ENCODE peak calls at places on chromosomes 2 and 18, in five cellular contexts. T is IMR-90, Y is H9, B is neuronal stem cell, X is fibroblast of lung. H is an unnamed sample.

GRCh38 chr18:48004577-48004976 is 74.1 kb upstream of the SMAD2 start:
- DNase-seq in T (no peak), Y (no peak), B (no peak), X (no peak), H (no peak)

GRCh38 chr2:60423066-60423465 is 130.4 kb downstream of the BCL11A start:
- DNase-seq in T (no peak), Y (no peak), B (no peak), X (no peak), H (no peak)

GRCh38 chr2:12317853-12318426 is 398.8 kb upstream of the TRIB2 start:
- DNase-seq in T (peak), Y (no peak), B (no peak), X (peak), H (peak)

GRCh38 chr18:12377556-12378553 is 828 bp upstream of the AFG3L2 start:
- DNase-seq in T (no peak), Y (no peak), B (no peak), X (peak), H (no peak)

GRCh38 chr2:80499095-80499494 is 194.5 kb upstream of the LRRTM1 start:
- DNase-seq in T (peak), Y (no peak), B (no peak), X (peak), H (peak)

GRCh38 chr2:240933048-240933965 is 27.2 kb downstream of the CROCC2 start:
- DNase-seq in T (no peak), Y (peak), B (no peak), X (no peak), H (no peak)

GRCh38 chr18:31100598-31101147 is 1.5 kb downstream of the DSC2 start:
- DNase-seq in T (no peak), Y (peak), B (peak), X (no peak), H (peak)

GRCh38 chr2:165720526-165720925 is 73.5 kb downstream of the GALNT3 start:
- DNase-seq in T (peak), Y (no peak), B (no peak), X (peak), H (peak)

GRCh38 chr2:46010925-46011490 is 286.2 kb upstream of the EPAS1 start:
- DNase-seq in T (peak), Y (no peak), B (no peak), X (peak), H (peak)

GRCh38 chr18:73980289-73980979 is 167.2 kb downstream of the FBXO15 start:
- DNase-seq in T (peak), Y (peak), B (peak), X (peak), H (peak)

GRCh38 chr18:70431203-70431624 is 142.4 kb downstream of the SOCS6 start:
- DNase-seq in T (peak), Y (no peak), B (no peak), X (peak), H (peak)

GRCh38 chr18:10081477-10081876 is 167.7 kb downstream of the VAPA start:
- DNase-seq in T (peak), Y (no peak), B (no peak), X (no peak), H (no peak)

GRCh38 chr2:109196081-109196875 is 67.3 kb downstream of the SH3RF3 start:
- DNase-seq in T (no peak), Y (peak), B (no peak), X (no peak), H (no peak)

GRCh38 chr18:13136689-13137040 is 81.9 kb upstream of the LDLRAD4 start:
- DNase-seq in T (no peak), Y (peak), B (no peak), X (no peak), H (no peak)

GRCh38 chr2:74778381-74779371 is 55.3 kb upstream of the HK2 start:
- DNase-seq in T (peak), Y (peak), B (peak), X (no peak), H (peak)

GRCh38 chr2:24206242-24206641 is 31.4 kb downstream of the FAM228A start:
- DNase-seq in T (no peak), Y (no peak), B (no peak), X (no peak), H (no peak)

GRCh38 chr18:79403723-79404566 is 8.2 kb downstream of the NFATC1 start:
- DNase-seq in T (no peak), Y (no peak), B (no peak), X (no peak), H (no peak)

GRCh38 chr2:217396586-217396985 is 536.7 kb upstream of the TNP1 start:
- DNase-seq in T (no peak), Y (no peak), B (no peak), X (no peak), H (no peak)

GRCh38 chr2:55155764-55156221 is 76.3 kb downstream of the CLHC1 start:
- DNase-seq in T (peak), Y (no peak), B (no peak), X (peak), H (peak)

GRCh38 chr2:138712212-138712979 is 67.8 kb downstream of the NXPH2 start:
- DNase-seq in T (peak), Y (no peak), B (no peak), X (peak), H (peak)

GRCh38 chr18:74608681-74609080 is 11.0 kb downstream of the ZNF407 start:
- DNase-seq in T (no peak), Y (no peak), B (no peak), X (no peak), H (no peak)

GRCh38 chr2:127810156-127810636 is 775 bp downstream of the WDR33 start:
- DNase-seq in T (peak), Y (no peak), B (peak), X (peak), H (peak)

GRCh38 chr2:168278424-168278888 is 31.1 kb upstream of the STK39 start:
- DNase-seq in T (peak), Y (no peak), B (no peak), X (peak), H (peak)

GRCh38 chr2:218711550-218711929 is 905 bp downstream of the TTLL4 start:
- DNase-seq in T (peak), Y (no peak), B (no peak), X (peak), H (peak)

GRCh38 chr18:3094355-3094684 is 81.4 kb upstream of the LPIN2 start:
- DNase-seq in T (no peak), Y (no peak), B (no peak), X (no peak), H (no peak)

GRCh38 chr2:234405472-234405871 is 91.4 kb downstream of the ARL4C start:
- DNase-seq in T (no peak), Y (no peak), B (no peak), X (no peak), H (no peak)

GRCh38 chr2:128644156-128644555 is 325.5 kb upstream of the HS6ST1 start:
- DNase-seq in T (no peak), Y (peak), B (peak), X (no peak), H (no peak)

GRCh38 chr2:16107246-16107645 is 166.9 kb downstream of the MYCN start:
- DNase-seq in T (no peak), Y (no peak), B (no peak), X (no peak), H (no peak)

GRCh38 chr18:6009751-6010150 is 114.4 kb upstream of the TMEM200C start:
- DNase-seq in T (peak), Y (no peak), B (no peak), X (peak), H (peak)

GRCh38 chr18:74698881-74699280 is 101.2 kb downstream of the ZNF407 start:
- DNase-seq in T (no peak), Y (no peak), B (no peak), X (no peak), H (no peak)

GRCh38 chr2:105239924-105240323 is 1.6 kb upstream of the GPR45 start:
- DNase-seq in T (peak), Y (no peak), B (no peak), X (peak), H (peak)

DNA sequence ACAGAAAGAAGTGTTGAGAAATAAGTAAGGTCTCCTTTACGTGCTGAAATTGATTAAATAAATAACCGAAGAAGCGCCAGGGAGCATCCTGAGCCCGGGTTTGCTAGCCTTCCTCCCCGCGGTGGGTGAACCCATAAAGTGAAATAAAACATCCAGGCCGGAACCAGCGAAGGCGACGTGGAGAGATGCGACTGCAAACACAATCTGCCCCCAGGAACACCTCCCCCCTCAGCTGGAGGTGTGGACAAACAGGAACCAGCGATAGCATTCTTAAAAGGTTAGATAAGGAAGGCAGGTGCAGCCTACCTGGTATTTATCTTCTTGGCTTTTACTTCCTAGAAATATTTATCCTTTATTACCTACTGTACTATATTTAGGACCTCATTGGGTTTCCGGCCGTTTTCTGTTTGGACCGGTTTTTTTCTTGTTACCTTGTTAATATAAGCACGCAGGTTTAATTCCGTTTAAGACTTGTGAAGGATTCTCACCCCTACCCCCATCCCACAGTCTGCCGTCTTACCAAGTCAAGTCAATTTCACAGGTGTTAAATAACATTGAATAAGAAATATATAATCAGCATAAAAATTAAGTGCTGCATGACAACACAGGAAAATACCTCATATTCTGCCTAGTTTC is 224.1 kb upstream of the ID2 start:
- DNase-seq in T (no peak), Y (no peak), B (no peak), X (no peak), H (no peak)
- H3K4me2 ChIP-seq in T (no peak), Y (no peak), B (no peak), X (no peak), H (no peak)

GRCh38 chr18:56199580-56200320 is 438.6 kb downstream of the TXNL1 start:
- DNase-seq in T (no peak), Y (no peak), B (no peak), X (no peak), H (no peak)

GRCh38 chr18:56197460-56197859 is 440.9 kb downstream of the TXNL1 start:
- DNase-seq in T (no peak), Y (no peak), B (no peak), X (no peak), H (no peak)

GRCh38 chr18:56191334-56191733 is 447.1 kb downstream of the TXNL1 start:
- DNase-seq in T (no peak), Y (no peak), B (no peak), X (no peak), H (no peak)

GRCh38 chr18:56200381-56200831 is 438.0 kb downstream of the TXNL1 start:
- DNase-seq in T (peak), Y (no peak), B (no peak), X (peak), H (peak)

DNA sequence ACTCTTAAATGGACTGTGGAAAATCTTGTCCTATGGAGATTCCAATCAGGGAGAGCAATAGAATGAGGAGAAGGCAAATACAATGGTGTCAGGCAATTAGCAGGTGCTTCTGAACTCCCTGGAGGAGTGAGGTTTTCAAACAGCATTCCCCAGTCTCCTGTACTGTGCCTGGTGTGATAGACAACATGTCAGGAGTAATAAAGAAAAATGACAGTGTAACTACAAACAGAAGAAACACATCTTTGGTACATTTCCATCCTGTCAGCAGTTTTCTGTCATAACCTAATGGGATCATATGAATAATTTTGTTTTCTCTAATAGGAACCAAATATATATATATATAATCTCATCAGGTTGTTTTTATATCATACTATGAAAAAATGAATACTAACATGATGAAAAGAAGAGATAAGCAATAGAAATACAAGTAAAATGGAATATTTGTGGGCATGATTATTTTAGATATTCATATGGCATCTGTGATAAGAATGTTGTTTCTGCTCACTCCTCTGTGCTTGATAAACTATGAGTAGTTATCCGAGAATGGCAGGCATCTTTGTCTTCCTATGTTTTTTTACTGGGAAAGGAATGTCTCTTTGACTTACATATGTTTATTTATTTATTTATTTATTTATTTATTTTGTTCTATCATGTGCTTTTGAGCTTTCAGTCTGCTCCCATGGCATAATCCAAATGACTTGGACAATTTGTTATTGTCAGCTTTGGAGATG is 441.7 kb downstream of the TXNL1 start:
- DNase-seq in T (peak), Y (no peak), B (no peak), X (peak), H (no peak)
- H3K27ac ChIP-seq in T (no peak), Y (no peak), B (no peak), X (no peak), H (no peak)

DNA sequence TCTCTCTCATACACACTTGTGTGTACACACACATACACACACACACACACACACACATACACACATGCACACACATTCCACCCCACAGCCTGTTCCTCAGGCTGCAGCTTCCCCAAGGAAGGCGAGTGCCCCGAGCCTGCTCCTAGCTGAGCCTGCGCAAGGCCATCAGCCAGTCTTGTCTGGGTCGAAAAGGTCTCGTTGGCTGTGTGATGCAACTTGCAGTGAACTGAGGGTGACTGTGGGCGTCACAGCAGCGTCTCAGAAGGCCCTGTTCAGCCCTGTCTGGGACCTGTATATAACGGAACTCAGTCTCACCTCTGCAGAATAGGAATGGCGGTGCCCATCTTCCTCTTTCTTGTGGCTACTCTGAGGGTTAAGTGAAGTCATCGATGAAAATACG is 163.7 kb downstream of the GLI2 start:
- DNase-seq in T (no peak), Y (no peak), B (no peak), X (no peak), H (peak)
- H3K4me2 ChIP-seq in T (no peak), Y (no peak), B (peak), X (no peak), H (no peak)

GRCh38 chr2:26850002-26850431 is 2.1 kb downstream of the DPYSL5 start:
- DNase-seq in T (no peak), Y (no peak), B (no peak), X (no peak), H (no peak)

GRCh38 chr2:26847663-26848335 is at the start of gene DPYSL5:
- DNase-seq in T (no peak), Y (peak), B (peak), X (no peak), H (no peak)

GRCh38 chr2:26848336-26849055 is 564 bp downstream of the DPYSL5 start:
- DNase-seq in T (no peak), Y (peak), B (peak), X (no peak), H (peak)

GRCh38 chr2:26850565-26850964 is 2.6 kb downstream of the DPYSL5 start:
- DNase-seq in T (no peak), Y (no peak), B (no peak), X (no peak), H (no peak)

GRCh38 chr2:26849056-26850001 is 1.4 kb downstream of the DPYSL5 start:
- DNase-seq in T (no peak), Y (no peak), B (peak), X (no peak), H (no peak)
- H3K27ac ChIP-seq in T (no peak), Y (no peak), B (peak), X (no peak), H (no peak)

DNA sequence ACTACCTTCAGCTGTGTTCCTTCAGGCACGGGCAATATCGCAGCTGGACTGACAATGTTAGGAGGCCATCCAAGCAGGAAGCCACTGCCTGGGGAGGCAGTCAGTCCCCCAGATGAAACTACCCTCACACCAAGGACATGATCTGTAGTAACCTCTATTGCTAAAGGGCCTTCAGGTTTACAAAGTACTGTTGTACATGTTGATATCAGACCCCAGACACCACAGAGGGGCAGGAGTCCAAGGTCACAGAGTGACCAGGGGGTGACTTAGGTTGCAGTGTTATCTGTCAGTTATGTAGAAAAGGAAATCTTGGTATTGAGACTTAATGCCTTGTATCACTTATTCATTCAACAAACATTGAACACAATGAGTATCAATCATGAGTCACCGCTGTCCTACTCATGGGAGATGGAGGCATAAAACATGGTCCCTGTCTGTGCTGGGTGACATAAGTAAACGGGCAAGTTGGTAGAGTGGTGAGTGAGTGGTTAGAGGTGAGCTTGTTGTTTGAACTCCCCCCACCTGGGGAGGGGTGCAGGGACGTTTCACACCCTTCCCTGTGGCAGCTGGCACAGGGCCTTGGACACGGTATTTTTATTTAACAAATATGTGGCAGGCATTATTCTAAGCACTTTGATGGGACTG is 7.1 kb downstream of the CABLES1 start:
- DNase-seq in T (no peak), Y (no peak), B (no peak), X (no peak), H (no peak)
- H3K4me2 ChIP-seq in T (no peak), Y (no peak), B (no peak), X (no peak), H (no peak)

DNA sequence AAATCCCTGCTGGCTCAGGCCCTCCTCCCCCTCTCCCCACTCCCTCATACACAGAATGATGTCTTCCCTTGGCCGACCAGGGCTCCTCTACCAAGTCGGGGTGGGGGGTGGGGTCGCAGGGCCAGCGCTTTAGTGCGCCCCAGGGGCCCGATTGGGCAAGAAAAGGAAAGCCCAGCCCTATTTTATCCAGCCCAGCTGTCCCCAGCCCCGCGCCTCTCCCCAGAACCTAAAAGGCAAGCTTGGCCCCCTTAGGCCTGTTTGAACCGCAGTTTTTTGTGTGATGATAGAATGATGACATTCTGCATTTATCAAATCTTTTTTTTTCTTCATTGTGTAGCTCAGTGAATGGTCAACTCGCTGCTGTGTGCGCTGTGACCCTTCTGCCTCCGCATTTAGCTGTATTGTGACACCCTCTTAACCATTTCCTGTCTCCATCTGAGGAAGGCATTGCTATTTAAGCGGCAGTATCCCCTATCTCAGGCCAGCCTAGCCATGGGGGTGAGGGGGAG is 231.4 kb downstream of the HAUS1 start:
- DNase-seq in T (no peak), Y (peak), B (peak), X (peak), H (no peak)
- H3K27ac ChIP-seq in T (no peak), Y (no peak), B (peak), X (no peak), H (no peak)